ENCODE peak calls at places on chromosomes 6 and 20, in nine cellular contexts. J is cardiac muscle cell; R is heart right ventricle; I is foreskin fibroblast; Y is MCF 10A; L is B cell; W is lower leg skin; E is hepatocyte; N is CD8-positive, alpha-beta T cell. Z is an unnamed sample.

GRCh38 chr6:30149234-30149633 is 11.8 kb downstream of the TRIM10 start:
- DNase-seq in J (no peak), R (no peak), I (no peak), Y (no peak), L (no peak), W (no peak), E (no peak), N (no peak), Z (no peak)

GRCh38 chr6:111874030-111874425 is 776 bp upstream of the FYN start:
- DNase-seq in J (no peak), R (no peak), I (no peak), Y (no peak), L (peak), W (peak), E (no peak), N (peak), Z (peak)

GRCh38 chr6:31915756-31916155 is 11.8 kb upstream of the C2 start:
- DNase-seq in J (no peak), R (no peak), I (no peak), Y (no peak), L (no peak), W (no peak), E (no peak), N (no peak), Z (no peak)

GRCh38 chr20:47561175-47561574 is 59.5 kb downstream of the NCOA3 start:
- DNase-seq in J (peak), R (no peak), I (no peak), Y (no peak), L (no peak), W (no peak), E (peak), N (no peak), Z (no peak)

GRCh38 chr6:29632789-29633531 is at the start of gene GABBR1:
- DNase-seq in J (peak), R (peak), I (peak), Y (peak), L (peak), W (peak), E (peak), N (no peak), Z (peak)

GRCh38 chr6:116596815-116597214 is 19.5 kb upstream of the RSPH4A start:
- DNase-seq in J (peak), R (no peak), I (no peak), Y (peak), L (no peak), W (no peak), E (peak), N (no peak), Z (no peak)

GRCh38 chr6:15026832-15027231 is 219.0 kb upstream of the JARID2 start:
- DNase-seq in J (no peak), R (no peak), I (no peak), Y (peak), L (no peak), W (no peak), E (peak), N (no peak), Z (no peak)

GRCh38 chr20:50636601-50637539 is 54.5 kb downstream of the RIPOR3 start:
- DNase-seq in J (peak), R (no peak), I (no peak), Y (no peak), L (no peak), W (no peak), E (peak), N (no peak), Z (no peak)

GRCh38 chr20:32359633-32360332 is 1.7 kb downstream of the ASXL1 start:
- DNase-seq in J (no peak), R (no peak), I (no peak), Y (peak), L (no peak), W (no peak), E (no peak), N (no peak), Z (peak)

GRCh38 chr6:11272491-11273192 is 40.2 kb upstream of the NEDD9 start:
- DNase-seq in J (peak), R (no peak), I (no peak), Y (no peak), L (no peak), W (no peak), E (no peak), N (no peak), Z (no peak)

GRCh38 chr6:33744001-33744848 is 2.5 kb downstream of the IP6K3 start:
- DNase-seq in J (peak), R (peak), I (peak), Y (peak), L (peak), W (peak), E (peak), N (peak), Z (peak)

GRCh38 chr6:46903175-46903574 is 18.6 kb downstream of the ADGRF5 start:
- DNase-seq in J (peak), R (peak), I (no peak), Y (peak), L (no peak), W (no peak), E (no peak), N (no peak), Z (no peak)

GRCh38 chr6:113315068-113315467 is 542.1 kb upstream of the MARCKS start:
- DNase-seq in J (no peak), R (no peak), I (no peak), Y (no peak), L (no peak), W (no peak), E (no peak), N (no peak), Z (no peak)

GRCh38 chr6:7628479-7628878 is 38.5 kb downstream of the SNRNP48 start:
- DNase-seq in J (no peak), R (no peak), I (no peak), Y (no peak), L (no peak), W (no peak), E (no peak), N (no peak), Z (no peak)

GRCh38 chr6:148507774-148508173 is 165.1 kb downstream of the SASH1 start:
- DNase-seq in J (no peak), R (no peak), I (no peak), Y (no peak), L (no peak), W (peak), E (no peak), N (no peak), Z (no peak)

DNA sequence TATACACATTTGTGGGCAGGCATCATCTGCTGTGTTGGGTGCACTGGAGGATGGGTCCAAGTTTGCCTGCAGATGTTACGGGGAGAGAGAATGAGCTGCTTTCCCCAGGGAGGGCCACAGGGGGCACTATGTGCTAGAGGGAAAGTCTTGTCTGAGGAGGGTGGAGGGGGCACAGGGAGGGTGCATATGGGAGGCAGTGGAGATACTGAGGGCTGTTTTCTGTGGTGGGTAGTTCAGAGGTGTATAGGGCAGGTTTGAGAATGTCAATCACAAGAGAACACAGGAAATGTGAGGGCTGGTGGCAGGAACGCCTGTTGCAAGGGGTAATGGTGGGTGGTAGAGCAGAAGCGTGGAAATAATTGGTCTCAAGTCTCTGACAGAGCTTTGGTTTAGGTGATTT is 7.7 kb upstream of the PTPRA start:
- DNase-seq in J (no peak), R (no peak), I (no peak), Y (no peak), L (no peak), W (no peak), E (no peak), N (peak), Z (no peak)
- TF ChIP-seq CTCF in J (no peak), R (no peak), I (no peak), Y (no peak), L (no peak), W (no peak), E (no peak), N (peak), Z (no peak)

DNA sequence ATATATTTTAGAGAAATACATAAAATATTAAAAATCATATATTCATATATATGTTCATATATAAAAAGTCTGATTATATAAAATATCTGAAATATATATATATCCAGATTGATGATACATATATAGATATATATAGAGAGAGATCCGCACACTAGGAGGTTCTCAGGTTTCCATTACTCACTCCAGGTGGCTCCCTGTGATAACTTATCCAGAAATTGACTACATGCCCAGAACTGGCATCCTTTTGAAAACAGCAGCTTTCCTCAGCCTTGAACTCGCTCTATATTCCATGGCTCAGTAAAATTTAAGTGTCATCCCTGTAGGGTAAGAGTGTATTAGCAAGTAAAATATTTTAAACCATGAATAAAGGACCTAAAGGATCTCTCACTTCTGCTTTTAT is 206.8 kb downstream of the TINAG start:
- DNase-seq in J (no peak), R (no peak), I (no peak), Y (peak), L (no peak), W (no peak), E (no peak), N (no peak), Z (no peak)
- TF ChIP-seq CTCF in J (no peak), R (no peak), I (no peak), Y (no peak), L (no peak), W (no peak), E (no peak), N (no peak), Z (no peak)

DNA sequence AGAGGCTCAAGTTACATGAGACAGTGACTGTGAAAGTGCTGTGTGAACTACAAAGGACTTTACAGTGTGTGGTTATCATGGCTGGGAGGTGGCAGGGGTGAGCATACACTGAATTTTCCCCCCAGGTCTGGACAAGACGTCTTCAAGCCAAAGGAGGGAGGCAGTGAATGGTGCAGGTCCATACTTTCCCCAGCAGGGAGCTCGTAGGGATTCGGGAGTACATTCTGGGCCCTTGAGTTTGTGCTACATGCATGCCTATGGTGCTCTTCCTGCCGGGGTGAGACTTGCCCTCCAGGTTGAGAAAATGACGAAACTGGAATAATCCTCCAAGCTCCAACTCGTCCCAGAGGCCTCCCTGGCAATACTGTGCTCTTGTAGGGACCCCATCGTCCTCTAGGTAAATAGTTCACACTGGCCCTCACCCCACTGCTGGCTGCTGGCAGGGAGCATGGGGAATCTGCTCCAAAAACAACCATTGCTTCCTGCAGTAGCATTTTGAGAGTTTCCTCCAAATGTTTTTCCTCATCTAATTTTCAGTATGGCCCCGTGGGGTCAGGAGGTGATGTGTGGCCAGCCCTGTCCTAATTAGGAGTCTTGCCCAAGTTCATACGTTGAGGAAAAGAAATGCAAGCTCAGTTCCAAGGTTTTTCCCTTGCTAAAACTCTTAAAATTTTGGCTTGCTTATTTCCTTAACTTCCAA is 57.6 kb downstream of the ZNF831 start:
- DNase-seq in J (no peak), R (no peak), I (no peak), Y (no peak), L (no peak), W (no peak), E (no peak), N (no peak), Z (no peak)
- TF ChIP-seq CTCF in J (peak), R (no peak), I (no peak), Y (no peak), L (no peak), W (no peak), E (no peak), N (no peak), Z (no peak)

GRCh38 chr20:60999256-60999655 is 252.8 kb upstream of the CDH4 start:
- DNase-seq in J (no peak), R (no peak), I (no peak), Y (peak), L (no peak), W (no peak), E (no peak), N (no peak), Z (no peak)

GRCh38 chr20:60990647-60991046 is 261.4 kb upstream of the CDH4 start:
- DNase-seq in J (no peak), R (no peak), I (no peak), Y (no peak), L (no peak), W (no peak), E (no peak), N (no peak), Z (no peak)

GRCh38 chr20:60993647-60994046 is 258.4 kb upstream of the CDH4 start:
- DNase-seq in J (peak), R (no peak), I (no peak), Y (peak), L (no peak), W (no peak), E (peak), N (no peak), Z (no peak)
- TF ChIP-seq CTCF in J (no peak), R (no peak), I (peak), Y (peak), L (no peak), W (no peak), E (peak), N (no peak), Z (no peak)

DNA sequence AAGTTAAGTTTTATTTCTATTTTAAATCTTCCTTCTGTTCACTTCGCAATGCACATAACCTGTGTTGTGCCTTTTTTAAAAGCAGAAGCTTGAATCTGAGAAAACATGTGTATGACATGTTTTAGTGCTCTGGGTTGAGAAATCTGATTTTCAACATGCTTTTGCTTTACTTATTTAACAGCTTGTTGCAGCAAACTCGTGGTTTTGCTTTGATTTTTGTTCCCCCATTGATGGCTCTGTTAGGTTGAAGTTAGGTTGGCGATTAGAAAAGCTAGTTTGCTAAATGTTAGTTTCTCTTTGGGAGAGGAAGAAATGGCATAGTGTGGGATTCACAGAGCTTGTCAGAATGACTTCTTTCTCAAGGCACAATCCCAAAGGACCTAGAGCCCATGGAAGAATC is 170.8 kb downstream of the TMEM242 start:
- DNase-seq in J (no peak), R (no peak), I (no peak), Y (no peak), L (no peak), W (no peak), E (no peak), N (no peak), Z (no peak)
- TF ChIP-seq CTCF in J (no peak), R (no peak), I (no peak), Y (no peak), L (no peak), W (no peak), E (no peak), N (no peak), Z (no peak)

Z was measured in Calu3.